ENCODE peak calls at places on chromosomes 2 and 18, in nine cellular contexts. One of them, this sample, is unnamed.

GRCh38 chr18:46518438-46518837 is 138.6 kb downstream of the LOXHD1 start:
- DNase-seq in CD8-positive, alpha-beta T cell: no peak
- DNase-seq in foreskin fibroblast: no peak
- DNase-seq in choroid plexus epithelial cell: no peak
- DNase-seq in osteoblast: no peak
- DNase-seq in cardiac muscle cell: peak; percentile 40
- DNase-seq in GM20000: no peak
- DNase-seq in brain microvascular endothelial cell: no peak
- DNase-seq in stomach: no peak
- DNase-seq in this sample: peak; percentile 64

GRCh38 chr2:168181825-168182224 is 65.6 kb downstream of the STK39 start:
- DNase-seq in CD8-positive, alpha-beta T cell: no peak
- DNase-seq in foreskin fibroblast: no peak
- DNase-seq in choroid plexus epithelial cell: no peak
- DNase-seq in osteoblast: no peak
- DNase-seq in cardiac muscle cell: no peak
- DNase-seq in GM20000: no peak
- DNase-seq in brain microvascular endothelial cell: no peak
- DNase-seq in stomach: no peak
- DNase-seq in this sample: no peak

GRCh38 chr2:191935247-191935646 is 88.4 kb upstream of the CAVIN2 start:
- DNase-seq in CD8-positive, alpha-beta T cell: no peak
- DNase-seq in foreskin fibroblast: no peak
- DNase-seq in choroid plexus epithelial cell: peak; percentile 28
- DNase-seq in osteoblast: no peak
- DNase-seq in cardiac muscle cell: peak; percentile 27
- DNase-seq in GM20000: no peak
- DNase-seq in brain microvascular endothelial cell: no peak
- DNase-seq in stomach: no peak
- DNase-seq in this sample: no peak

GRCh38 chr2:84526562-84526961 is 10.3 kb downstream of the DNAH6 start:
- DNase-seq in CD8-positive, alpha-beta T cell: no peak
- DNase-seq in foreskin fibroblast: peak; percentile 12
- DNase-seq in choroid plexus epithelial cell: peak; percentile 31
- DNase-seq in osteoblast: peak; percentile 52
- DNase-seq in cardiac muscle cell: no peak
- DNase-seq in GM20000: no peak
- DNase-seq in brain microvascular endothelial cell: no peak
- DNase-seq in stomach: no peak
- DNase-seq in this sample: no peak

GRCh38 chr2:238513346-238513745 is 86.6 kb downstream of the ASB1 start:
- DNase-seq in CD8-positive, alpha-beta T cell: no peak
- DNase-seq in foreskin fibroblast: peak; percentile 54
- DNase-seq in choroid plexus epithelial cell: peak; percentile 67
- DNase-seq in osteoblast: peak; percentile 96
- DNase-seq in cardiac muscle cell: no peak
- DNase-seq in GM20000: peak; percentile 60
- DNase-seq in brain microvascular endothelial cell: peak; percentile 38
- DNase-seq in stomach: no peak
- DNase-seq in this sample: no peak

GRCh38 chr2:44126106-44126797 is 42.4 kb upstream of the PPM1B start:
- DNase-seq in CD8-positive, alpha-beta T cell: no peak
- DNase-seq in foreskin fibroblast: peak; percentile 42
- DNase-seq in choroid plexus epithelial cell: no peak
- DNase-seq in osteoblast: no peak
- DNase-seq in cardiac muscle cell: no peak
- DNase-seq in GM20000: no peak
- DNase-seq in brain microvascular endothelial cell: no peak
- DNase-seq in stomach: no peak
- DNase-seq in this sample: no peak

GRCh38 chr2:44169155-44169898 is 652 bp downstream of the PPM1B start:
- DNase-seq in CD8-positive, alpha-beta T cell: peak; percentile 68
- DNase-seq in foreskin fibroblast: peak; percentile 15
- DNase-seq in choroid plexus epithelial cell: peak; percentile 62
- DNase-seq in osteoblast: peak; percentile 83
- DNase-seq in cardiac muscle cell: peak; percentile 56
- DNase-seq in GM20000: peak; percentile 49
- DNase-seq in brain microvascular endothelial cell: peak; percentile 51
- DNase-seq in stomach: peak; percentile 41
- DNase-seq in this sample: no peak

GRCh38 chr2:234375481-234375880 is 121.4 kb downstream of the ARL4C start:
- DNase-seq in CD8-positive, alpha-beta T cell: no peak
- DNase-seq in foreskin fibroblast: no peak
- DNase-seq in choroid plexus epithelial cell: no peak
- DNase-seq in osteoblast: no peak
- DNase-seq in cardiac muscle cell: no peak
- DNase-seq in GM20000: no peak
- DNase-seq in brain microvascular endothelial cell: no peak
- DNase-seq in stomach: no peak
- DNase-seq in this sample: no peak

GRCh38 chr2:12675352-12675795 is 41.4 kb upstream of the TRIB2 start:
- DNase-seq in CD8-positive, alpha-beta T cell: no peak
- DNase-seq in foreskin fibroblast: peak; percentile 9
- DNase-seq in choroid plexus epithelial cell: peak; percentile 57
- DNase-seq in osteoblast: no peak
- DNase-seq in cardiac muscle cell: no peak
- DNase-seq in GM20000: no peak
- DNase-seq in brain microvascular endothelial cell: peak; percentile 76
- DNase-seq in stomach: peak; percentile 64
- DNase-seq in this sample: no peak

GRCh38 chr2:147331790-147332419 is 512.9 kb upstream of the ACVR2A start:
- DNase-seq in CD8-positive, alpha-beta T cell: no peak
- DNase-seq in foreskin fibroblast: peak; percentile 1
- DNase-seq in choroid plexus epithelial cell: peak; percentile 69
- DNase-seq in osteoblast: no peak
- DNase-seq in cardiac muscle cell: peak; percentile 60
- DNase-seq in GM20000: peak; percentile 31
- DNase-seq in brain microvascular endothelial cell: peak; percentile 25
- DNase-seq in stomach: peak; percentile 34
- DNase-seq in this sample: no peak

GRCh38 chr2:166017208-166017607 is 63.6 kb upstream of the TTC21B start:
- DNase-seq in CD8-positive, alpha-beta T cell: no peak
- DNase-seq in foreskin fibroblast: no peak
- DNase-seq in choroid plexus epithelial cell: no peak
- DNase-seq in osteoblast: no peak
- DNase-seq in cardiac muscle cell: no peak
- DNase-seq in GM20000: no peak
- DNase-seq in brain microvascular endothelial cell: no peak
- DNase-seq in stomach: no peak
- DNase-seq in this sample: no peak

GRCh38 chr2:150469706-150470105 is 17.8 kb downstream of the RND3 start:
- DNase-seq in CD8-positive, alpha-beta T cell: no peak
- DNase-seq in foreskin fibroblast: no peak
- DNase-seq in choroid plexus epithelial cell: peak; percentile 16
- DNase-seq in osteoblast: no peak
- DNase-seq in cardiac muscle cell: no peak
- DNase-seq in GM20000: no peak
- DNase-seq in brain microvascular endothelial cell: no peak
- DNase-seq in stomach: no peak
- DNase-seq in this sample: no peak

GRCh38 chr2:176134978-176135575 is 5.6 kb downstream of the HOXD8 start:
- DNase-seq in CD8-positive, alpha-beta T cell: no peak
- DNase-seq in foreskin fibroblast: no peak
- DNase-seq in choroid plexus epithelial cell: peak; percentile 19
- DNase-seq in osteoblast: peak; percentile 88
- DNase-seq in cardiac muscle cell: no peak
- DNase-seq in GM20000: no peak
- DNase-seq in brain microvascular endothelial cell: no peak
- DNase-seq in stomach: no peak
- DNase-seq in this sample: no peak
- TF ChIP-seq CTCF in CD8-positive, alpha-beta T cell: no peak
- TF ChIP-seq CTCF in foreskin fibroblast: peak; percentile 3
- TF ChIP-seq CTCF in choroid plexus epithelial cell: no peak
- TF ChIP-seq CTCF in osteoblast: no peak
- TF ChIP-seq CTCF in cardiac muscle cell: no peak
- TF ChIP-seq CTCF in GM20000: no peak
- TF ChIP-seq CTCF in brain microvascular endothelial cell: no peak
- TF ChIP-seq CTCF in stomach: no peak
- TF ChIP-seq CTCF in this sample: no peak

GRCh38 chr2:85772019-85772745 is 18.4 kb downstream of the ATOH8 start:
- DNase-seq in CD8-positive, alpha-beta T cell: no peak
- DNase-seq in foreskin fibroblast: peak; percentile 100
- DNase-seq in choroid plexus epithelial cell: peak; percentile 100
- DNase-seq in osteoblast: peak; percentile 99
- DNase-seq in cardiac muscle cell: peak; percentile 92
- DNase-seq in GM20000: no peak
- DNase-seq in brain microvascular endothelial cell: peak; percentile 99
- DNase-seq in stomach: peak; percentile 98
- DNase-seq in this sample: peak; percentile 100
- TF ChIP-seq CTCF in CD8-positive, alpha-beta T cell: no peak
- TF ChIP-seq CTCF in foreskin fibroblast: peak; percentile 24
- TF ChIP-seq CTCF in choroid plexus epithelial cell: peak; percentile 41
- TF ChIP-seq CTCF in osteoblast: peak; percentile 31
- TF ChIP-seq CTCF in cardiac muscle cell: peak; percentile 22
- TF ChIP-seq CTCF in GM20000: no peak
- TF ChIP-seq CTCF in brain microvascular endothelial cell: peak; percentile 64
- TF ChIP-seq CTCF in stomach: no peak
- TF ChIP-seq CTCF in this sample: peak; percentile 32

GRCh38 chr2:15591373-15591691 is 336 bp upstream of the DDX1 start:
- DNase-seq in CD8-positive, alpha-beta T cell: no peak
- DNase-seq in foreskin fibroblast: no peak
- DNase-seq in choroid plexus epithelial cell: no peak
- DNase-seq in osteoblast: no peak
- DNase-seq in cardiac muscle cell: no peak
- DNase-seq in GM20000: no peak
- DNase-seq in brain microvascular endothelial cell: no peak
- DNase-seq in stomach: no peak
- DNase-seq in this sample: no peak

GRCh38 chr2:15594291-15595256 is 2.9 kb downstream of the DDX1 start:
- DNase-seq in CD8-positive, alpha-beta T cell: no peak
- DNase-seq in foreskin fibroblast: no peak
- DNase-seq in choroid plexus epithelial cell: no peak
- DNase-seq in osteoblast: no peak
- DNase-seq in cardiac muscle cell: no peak
- DNase-seq in GM20000: no peak
- DNase-seq in brain microvascular endothelial cell: no peak
- DNase-seq in stomach: no peak
- DNase-seq in this sample: no peak

GRCh38 chr2:15588329-15588919 is 3.2 kb upstream of the DDX1 start:
- DNase-seq in CD8-positive, alpha-beta T cell: no peak
- DNase-seq in foreskin fibroblast: peak; percentile 57
- DNase-seq in choroid plexus epithelial cell: peak; percentile 77
- DNase-seq in osteoblast: peak; percentile 70
- DNase-seq in cardiac muscle cell: peak; percentile 74
- DNase-seq in GM20000: peak; percentile 26
- DNase-seq in brain microvascular endothelial cell: peak; percentile 68
- DNase-seq in stomach: peak; percentile 61
- DNase-seq in this sample: no peak

GRCh38 chr2:15593327-15593705 is 1.6 kb downstream of the DDX1 start:
- DNase-seq in CD8-positive, alpha-beta T cell: no peak
- DNase-seq in foreskin fibroblast: no peak
- DNase-seq in choroid plexus epithelial cell: no peak
- DNase-seq in osteoblast: no peak
- DNase-seq in cardiac muscle cell: no peak
- DNase-seq in GM20000: no peak
- DNase-seq in brain microvascular endothelial cell: no peak
- DNase-seq in stomach: no peak
- DNase-seq in this sample: no peak

GRCh38 chr2:15591692-15592463 is at the start of gene DDX1:
- DNase-seq in CD8-positive, alpha-beta T cell: peak; percentile 92
- DNase-seq in foreskin fibroblast: peak; percentile 85
- DNase-seq in choroid plexus epithelial cell: peak; percentile 89
- DNase-seq in osteoblast: peak; percentile 93
- DNase-seq in cardiac muscle cell: peak; percentile 93
- DNase-seq in GM20000: peak; percentile 87
- DNase-seq in brain microvascular endothelial cell: peak; percentile 67
- DNase-seq in stomach: peak; percentile 90
- DNase-seq in this sample: peak; percentile 95
- TF ChIP-seq CTCF in CD8-positive, alpha-beta T cell: no peak
- TF ChIP-seq CTCF in foreskin fibroblast: no peak
- TF ChIP-seq CTCF in choroid plexus epithelial cell: no peak
- TF ChIP-seq CTCF in osteoblast: no peak
- TF ChIP-seq CTCF in cardiac muscle cell: no peak
- TF ChIP-seq CTCF in GM20000: no peak
- TF ChIP-seq CTCF in brain microvascular endothelial cell: no peak
- TF ChIP-seq CTCF in stomach: no peak
- TF ChIP-seq CTCF in this sample: no peak

DNA sequence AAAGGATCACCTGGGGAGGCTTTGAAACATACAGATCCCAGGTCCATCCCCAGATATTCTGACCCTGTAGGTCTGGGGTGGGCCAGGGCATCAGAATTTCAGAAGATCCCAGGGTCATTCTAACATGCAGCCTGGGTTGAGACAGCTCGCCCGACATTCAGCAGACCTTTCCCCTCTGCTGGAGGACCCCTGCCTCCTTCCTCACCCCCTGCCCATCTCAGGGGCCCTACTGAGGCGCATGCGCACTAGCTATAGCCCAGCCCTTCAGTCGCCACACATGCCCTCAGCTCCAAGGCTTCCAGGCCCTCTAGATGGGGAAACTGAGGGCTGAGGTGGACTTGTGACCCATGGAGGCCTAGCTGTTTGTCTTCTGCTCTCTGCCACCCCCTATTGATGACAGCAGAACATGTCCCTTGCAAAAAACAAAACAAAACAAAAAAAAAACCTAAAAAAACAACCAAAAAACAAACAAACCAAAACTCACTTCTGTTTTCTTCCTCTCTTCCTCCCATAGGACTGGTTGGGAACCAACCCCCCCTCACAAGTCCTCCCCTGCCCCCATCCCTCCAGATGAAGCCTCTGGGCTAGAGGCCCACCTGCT is 91.3 kb downstream of the ZBTB7C start:
- DNase-seq in CD8-positive, alpha-beta T cell: no peak
- DNase-seq in foreskin fibroblast: no peak
- DNase-seq in choroid plexus epithelial cell: no peak
- DNase-seq in osteoblast: no peak
- DNase-seq in cardiac muscle cell: no peak
- DNase-seq in GM20000: no peak
- DNase-seq in brain microvascular endothelial cell: no peak
- DNase-seq in stomach: no peak
- DNase-seq in this sample: no peak
- TF ChIP-seq CTCF in CD8-positive, alpha-beta T cell: no peak
- TF ChIP-seq CTCF in foreskin fibroblast: no peak
- TF ChIP-seq CTCF in choroid plexus epithelial cell: peak; percentile 27
- TF ChIP-seq CTCF in osteoblast: peak; percentile 23
- TF ChIP-seq CTCF in cardiac muscle cell: no peak
- TF ChIP-seq CTCF in GM20000: peak; percentile 2
- TF ChIP-seq CTCF in brain microvascular endothelial cell: peak; percentile 37
- TF ChIP-seq CTCF in stomach: no peak
- TF ChIP-seq CTCF in this sample: no peak

GRCh38 chr2:55048925-55049793 is 1.1 kb downstream of the RTN4 start:
- DNase-seq in CD8-positive, alpha-beta T cell: peak; percentile 71
- DNase-seq in foreskin fibroblast: peak; percentile 78
- DNase-seq in choroid plexus epithelial cell: peak; percentile 85
- DNase-seq in osteoblast: peak; percentile 92
- DNase-seq in cardiac muscle cell: peak; percentile 79
- DNase-seq in GM20000: peak; percentile 67
- DNase-seq in brain microvascular endothelial cell: peak; percentile 72
- DNase-seq in stomach: peak; percentile 86
- DNase-seq in this sample: peak; percentile 91
- TF ChIP-seq CTCF in CD8-positive, alpha-beta T cell: no peak
- TF ChIP-seq CTCF in foreskin fibroblast: peak; percentile 86
- TF ChIP-seq CTCF in choroid plexus epithelial cell: peak; percentile 87
- TF ChIP-seq CTCF in osteoblast: peak; percentile 76
- TF ChIP-seq CTCF in cardiac muscle cell: peak; percentile 75
- TF ChIP-seq CTCF in GM20000: peak; percentile 49
- TF ChIP-seq CTCF in brain microvascular endothelial cell: peak; percentile 85
- TF ChIP-seq CTCF in stomach: no peak
- TF ChIP-seq CTCF in this sample: peak; percentile 67

DNA sequence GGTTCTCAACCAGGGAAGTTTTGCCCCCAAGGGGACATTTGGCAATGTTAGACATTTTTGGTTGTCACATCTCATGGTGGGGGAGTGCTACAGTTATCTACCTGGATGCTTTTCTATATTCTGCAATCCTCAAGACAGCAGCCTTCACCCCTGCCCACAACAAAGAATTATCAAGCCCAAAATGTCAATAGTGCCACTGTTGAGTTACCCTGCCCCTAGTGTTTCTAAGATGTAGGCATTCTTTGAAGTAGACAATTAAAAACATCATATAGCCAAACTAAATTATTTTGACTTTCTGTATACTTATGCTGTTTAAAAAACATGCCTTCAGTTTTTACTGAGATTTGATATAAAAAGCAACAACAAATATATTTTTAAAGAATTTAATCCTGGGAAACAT is 48.0 kb downstream of the ABI2 start:
- DNase-seq in CD8-positive, alpha-beta T cell: no peak
- DNase-seq in foreskin fibroblast: no peak
- DNase-seq in choroid plexus epithelial cell: no peak
- DNase-seq in osteoblast: no peak
- DNase-seq in cardiac muscle cell: no peak
- DNase-seq in GM20000: no peak
- DNase-seq in brain microvascular endothelial cell: no peak
- DNase-seq in stomach: no peak
- DNase-seq in this sample: no peak
- TF ChIP-seq CTCF in CD8-positive, alpha-beta T cell: no peak
- TF ChIP-seq CTCF in foreskin fibroblast: no peak
- TF ChIP-seq CTCF in choroid plexus epithelial cell: peak; percentile 22
- TF ChIP-seq CTCF in osteoblast: no peak
- TF ChIP-seq CTCF in cardiac muscle cell: no peak
- TF ChIP-seq CTCF in GM20000: no peak
- TF ChIP-seq CTCF in brain microvascular endothelial cell: no peak
- TF ChIP-seq CTCF in stomach: no peak
- TF ChIP-seq CTCF in this sample: no peak